ENCODE peak calls at places on chromosomes 13 and 19, in four cellular contexts. U, C, N and P are unnamed samples.
A peak's percentile ranks its signal among the peaks of the same experiment; 100 is the strongest.

GRCh38 chr19:13906525-13906904 is 514 bp downstream of the CC2D1A start:
- DNase-seq in U (peak; percentile 56), N (no peak), C (no peak), P (no peak)

GRCh38 chr13:79485014-79485441 is 4.1 kb downstream of the NDFIP2 start:
- DNase-seq in C (no peak), N (no peak), U (no peak), P (no peak)

GRCh38 chr19:6838062-6838655 is 49.2 kb upstream of the ADGRE1 start:
- DNase-seq in U (no peak), N (no peak), C (no peak), P (no peak)

GRCh38 chr19:10471909-10472308 is 31.2 kb downstream of the KEAP1 start:
- DNase-seq in C (no peak), N (no peak), U (peak; percentile 65), P (no peak)

GRCh38 chr19:6868341-6868740 is 19.0 kb upstream of the ADGRE1 start:
- DNase-seq in N (no peak), U (no peak), C (no peak), P (no peak)

GRCh38 chr19:32829345-32829896 is 40.1 kb downstream of the SLC7A9 start:
- DNase-seq in C (no peak), N (no peak), U (no peak), P (no peak)

GRCh38 chr13:66689628-66690027 is 540.5 kb downstream of the PCDH9 start:
- DNase-seq in C (no peak), U (peak; percentile 30), N (peak; percentile 30), P (no peak)

GRCh38 chr13:111657013-111657412 is 336.6 kb downstream of the TEX29 start:
- DNase-seq in U (no peak), N (no peak), C (no peak), P (no peak)

GRCh38 chr13:72221276-72221962 is 354.4 kb upstream of the DACH1 start:
- DNase-seq in C (no peak), U (no peak), N (peak; percentile 66), P (peak; percentile 32)

GRCh38 chr19:4518345-4519171 is at the start of gene PLIN4:
- DNase-seq in N (no peak), C (no peak), U (no peak), P (peak; percentile 84)

GRCh38 chr19:3346677-3347353 is 19.6 kb upstream of the NFIC start:
- DNase-seq in U (no peak), N (no peak), C (peak; percentile 49), P (peak; percentile 56)

GRCh38 chr13:114263590-114263989 is 17.8 kb upstream of the UPF3A start:
- DNase-seq in C (no peak), N (no peak), U (no peak), P (no peak)

GRCh38 chr19:38653028-38653571 is 5.7 kb downstream of the ACTN4 start:
- DNase-seq in C (no peak), N (no peak), U (no peak), P (no peak)

GRCh38 chr19:35755550-35756371 is 1.1 kb downstream of the HSPB6 start:
- DNase-seq in U (no peak), N (no peak), C (peak; percentile 90), P (peak; percentile 81)

GRCh38 chr13:99383946-99384345 is 76.7 kb upstream of the GPR183 start:
- DNase-seq in U (no peak), N (no peak), C (no peak), P (no peak)

GRCh38 chr19:29663861-29664752 is 1.2 kb upstream of the PLEKHF1 start:
- DNase-seq in U (no peak), C (no peak), N (no peak), P (no peak)
- H3K27me3 ChIP-seq in U (no peaks in the 10 kb centered on the region), C (no peaks in the 10 kb centered on the region), N (no peaks in the 10 kb centered on the region), P (peaks cover 2% of the 10 kb centered on the region)

GRCh38 chr19:49605605-49606004 is 14.6 kb downstream of the PRR12 start:
- DNase-seq in U (no peak), C (no peak), N (no peak), P (no peak)
- H3K36me3 ChIP-seq in U (peaks cover 56% of the 10 kb centered on the region), C (peaks cover 100% of the 10 kb centered on the region), N (peaks cover 69% of the 10 kb centered on the region), P (peaks cover 30% of the 10 kb centered on the region)

GRCh38 chr13:50130686-50131051 is 115.4 kb downstream of the KCNRG start:
- DNase-seq in C (no peak), N (peak; percentile 31), U (peak; percentile 75), P (peak; percentile 69)
- H3K27me3 ChIP-seq in C (peaks cover 3% of the 10 kb centered on the region), N (peaks cover 14% of the 10 kb centered on the region), U (no peaks in the 10 kb centered on the region), P (peaks cover 98% of the 10 kb centered on the region)

GRCh38 chr13:40878321-40878720 is 88.9 kb downstream of the SLC25A15 start:
- DNase-seq in N (no peak), C (no peak), U (no peak), P (no peak)
- H3K36me3 ChIP-seq in N (no peaks in the 10 kb centered on the region), C (peaks cover 80% of the 10 kb centered on the region), U (peaks cover 13% of the 10 kb centered on the region), P (no peaks in the 10 kb centered on the region)

DNA sequence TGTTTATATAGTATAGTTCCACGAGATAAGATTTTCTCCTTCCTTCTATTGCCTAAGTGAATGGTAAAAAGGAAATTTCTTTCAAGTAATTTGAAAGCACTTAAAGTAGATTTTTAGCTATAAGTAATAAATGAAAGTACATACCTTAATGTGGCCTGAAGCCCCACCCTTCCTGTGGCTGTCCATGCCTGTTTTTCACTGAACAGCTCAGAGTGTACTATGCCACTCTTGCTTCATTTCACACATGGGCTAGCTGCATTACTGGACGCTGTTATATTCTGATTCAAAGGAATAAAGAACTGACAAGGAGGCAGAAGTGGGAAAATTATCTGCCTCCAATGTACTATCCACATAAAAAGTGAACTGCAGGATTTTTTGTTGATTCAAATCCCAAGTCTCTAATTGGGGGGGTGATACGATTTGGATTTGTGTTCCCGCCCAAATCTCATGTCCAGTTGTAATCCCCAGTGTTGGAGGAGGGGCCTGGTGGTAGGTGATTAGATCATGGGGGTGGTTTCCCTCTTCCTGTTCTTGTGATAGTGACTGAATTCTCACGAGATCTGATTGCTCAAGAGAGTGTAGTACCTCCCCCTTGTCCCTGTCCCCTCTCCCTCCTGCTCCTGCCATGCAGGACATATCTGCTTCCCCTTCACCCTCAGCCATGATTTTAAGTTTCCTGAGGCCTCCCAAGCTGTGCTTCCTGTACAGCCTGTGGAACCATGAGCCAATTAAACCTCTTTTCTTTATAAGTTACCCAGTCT is 154.8 kb upstream of the SGCG start:
- DNase-seq in N (no peak), U (no peak), C (no peak), P (no peak)
- H3K27me3 ChIP-seq in N (no peaks in the 10 kb centered on the region), U (peaks cover 7% of the 10 kb centered on the region), C (no peaks in the 10 kb centered on the region), P (no peaks in the 10 kb centered on the region)